ENCODE peak calls at places on chromosomes 7 and 10, in six cellular contexts. L is psoas muscle, G is neural progenitor cell, C is fibroblast of lung, S is B cell, Q is thoracic aorta. O is an unnamed sample.

GRCh38 chr10:43340619-43341018 is 30.8 kb upstream of the FXYD4 start:
- DNase-seq in L (no peak), Q (no peak), C (peak; percentile 73), S (no peak), G (no peak), O (no peak)

GRCh38 chr10:62394556-62395018 is 20.4 kb downstream of the ZNF365 start:
- DNase-seq in S (no peak), G (no peak), C (no peak), Q (no peak), L (no peak), O (no peak)

GRCh38 chr10:57168703-57169240 is 807.7 kb upstream of the ZWINT start:
- DNase-seq in S (no peak), L (no peak), Q (no peak), C (no peak), G (no peak), O (no peak)

GRCh38 chr10:79018591-79019011 is 50.2 kb upstream of the ZMIZ1 start:
- DNase-seq in S (no peak), Q (no peak), G (no peak), L (peak; percentile 72), C (peak; percentile 32), O (no peak)

GRCh38 chr10:77637474-77637985 is at the start of gene KCNMA1:
- DNase-seq in L (peak; percentile 73), Q (no peak), C (peak; percentile 40), S (peak; percentile 68), G (peak; percentile 68), O (peak; percentile 38)

GRCh38 chr7:141463986-141464385 is 87.2 kb upstream of the AGK start:
- DNase-seq in S (no peak), Q (no peak), L (no peak), G (no peak), C (peak; percentile 77), O (no peak)

GRCh38 chr7:116951366-116952292 is 1.7 kb upstream of the ST7 start:
- DNase-seq in G (no peak), L (no peak), C (no peak), S (no peak), Q (no peak), O (no peak)

GRCh38 chr7:149067869-149068268 is 22.6 kb downstream of the ZNF786 start:
- DNase-seq in Q (no peak), C (no peak), G (no peak), L (no peak), S (no peak), O (no peak)

GRCh38 chr7:101245147-101245668 is 327 bp upstream of the FIS1 start:
- DNase-seq in G (no peak), Q (no peak), C (no peak), S (no peak), L (no peak), O (peak; percentile 8)

GRCh38 chr7:96183163-96183562 is 138.7 kb downstream of the SLC25A13 start:
- DNase-seq in Q (no peak), L (no peak), G (no peak), C (no peak), S (no peak), O (no peak)

GRCh38 chr10:85979598-85979997 is 387.0 kb downstream of the GRID1 start:
- DNase-seq in L (no peak), Q (no peak), G (no peak), S (no peak), C (no peak), O (no peak)

GRCh38 chr7:106812027-106812643 is 52.9 kb upstream of the PIK3CG start:
- DNase-seq in L (peak; percentile 52), Q (no peak), S (peak; percentile 23), C (peak; percentile 10), G (no peak), O (peak; percentile 24)

GRCh38 chr10:47062801-47063200 is 151.6 kb downstream of the PTPN20 start:
- DNase-seq in G (peak; percentile 34), Q (no peak), S (no peak), C (no peak), L (no peak), O (no peak)

GRCh38 chr10:96017227-96017687 is 26.1 kb upstream of the CCNJ start:
- DNase-seq in G (peak; percentile 70), Q (no peak), C (peak; percentile 34), L (no peak), S (peak; percentile 47), O (peak; percentile 68)

GRCh38 chr10:96261930-96262329 is 9.4 kb downstream of the BLNK start:
- DNase-seq in C (no peak), Q (no peak), G (no peak), S (no peak), L (no peak), O (no peak)

GRCh38 chr10:14581553-14581952 is 193.1 kb downstream of the FAM107B start:
- DNase-seq in C (no peak), S (no peak), L (no peak), Q (no peak), G (no peak), O (no peak)
- TF ChIP-seq CTCF in C (no peak), S (no peak), L (no peak), Q (no peak), G (no peak), O (no peak)

DNA sequence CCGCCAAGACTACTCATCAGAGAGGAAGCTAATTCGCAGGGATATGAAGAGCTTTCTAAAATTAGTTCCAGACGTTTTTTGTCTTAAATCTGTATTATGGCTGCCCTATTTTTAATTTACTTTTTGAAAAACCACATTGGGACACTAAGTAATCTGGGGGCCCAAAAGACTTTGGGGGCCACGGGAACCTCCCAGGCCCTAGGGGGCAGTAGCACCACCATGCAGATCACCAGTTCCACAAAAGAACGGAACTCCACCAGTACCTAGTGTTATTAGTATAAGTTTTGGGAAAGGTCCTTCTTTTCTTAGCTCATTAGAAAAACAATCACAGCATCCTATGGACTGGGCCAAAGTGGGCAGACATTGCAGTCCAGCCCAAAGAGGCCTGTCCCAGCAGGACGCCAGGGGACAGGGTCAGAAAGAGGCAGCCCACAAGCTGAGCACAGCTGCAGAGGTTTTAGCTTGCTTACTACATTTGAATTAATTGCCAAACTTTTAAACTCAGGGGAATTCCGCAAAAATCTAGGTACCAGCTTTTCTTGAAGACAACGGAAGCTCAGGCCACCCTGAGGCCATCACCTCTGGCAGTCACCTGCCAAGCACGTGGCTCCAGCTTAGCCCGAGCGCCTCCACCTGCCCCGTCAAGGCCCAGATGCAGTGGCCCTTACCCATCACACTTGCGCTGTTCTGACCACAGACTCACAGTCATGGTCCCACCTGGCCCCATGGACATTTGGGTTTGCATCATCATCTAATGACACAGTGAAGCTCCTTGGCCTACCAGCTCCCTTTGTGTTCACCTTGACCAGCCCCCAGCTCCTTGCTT is 74.8 kb downstream of the PARP12 start:
- DNase-seq in C (no peak), L (no peak), Q (no peak), S (no peak), G (no peak), O (no peak)
- TF ChIP-seq CTCF in C (no peak), L (no peak), Q (no peak), S (no peak), G (no peak), O (no peak)

GRCh38 chr7:128799451-128799850 is 7.7 kb downstream of the CCDC136 start:
- DNase-seq in G (no peak), S (no peak), L (no peak), Q (no peak), C (no peak), O (no peak)
- TF ChIP-seq CTCF in G (no peak), S (no peak), L (no peak), Q (no peak), C (no peak), O (no peak)

DNA sequence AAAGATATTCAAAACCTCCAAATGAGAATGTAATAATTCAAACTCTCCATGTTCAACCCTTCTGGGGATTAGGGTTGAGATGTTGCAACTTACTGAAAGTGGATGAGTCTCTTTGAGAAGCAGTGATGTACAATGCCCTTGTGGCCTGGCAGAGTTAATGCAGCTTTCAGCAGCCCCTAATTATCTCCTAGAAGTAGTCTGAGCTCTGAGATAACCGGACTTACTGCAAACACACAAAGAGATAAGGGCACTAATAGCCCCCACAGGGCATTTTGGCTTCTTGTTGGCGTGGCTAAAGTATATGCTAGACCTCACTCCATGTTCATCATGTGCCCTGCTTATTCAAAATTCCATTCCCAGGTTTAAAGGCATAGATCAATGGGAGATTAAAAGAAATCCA is 404.7 kb downstream of the NEBL start:
- DNase-seq in G (peak; percentile 21), Q (no peak), L (no peak), C (no peak), S (no peak), O (no peak)
- TF ChIP-seq CTCF in G (peak; percentile 48), Q (no peak), L (no peak), C (no peak), S (no peak), O (no peak)

GRCh38 chr7:108836246-108836645 is 266.6 kb downstream of the DNAJB9 start:
- DNase-seq in S (no peak), G (no peak), C (peak; percentile 45), Q (no peak), L (no peak), O (no peak)
- TF ChIP-seq CTCF in S (no peak), G (no peak), C (no peak), Q (no peak), L (no peak), O (no peak)

GRCh38 chr7:151060416-151061234 is 1.2 kb downstream of the SLC4A2 start:
- DNase-seq in G (peak; percentile 88), L (no peak), C (peak; percentile 34), Q (no peak), S (no peak), O (peak; percentile 56)
- TF ChIP-seq CTCF in G (peak; percentile 10), L (no peak), C (no peak), Q (no peak), S (no peak), O (peak; percentile 4)

O was measured in GM20000.